ENCODE peak calls at places on chromosomes 13 and 19, in seven cellular contexts. One of them, this sample, is unnamed.

GRCh38 chr13:113927661-113928581 is 46.0 kb downstream of the C13orf46 start:
- DNase-seq in lower leg skin: peak
- DNase-seq in neural progenitor cell: no peak
- DNase-seq in foreskin fibroblast: peak
- DNase-seq in heart right ventricle: peak
- DNase-seq in brain microvascular endothelial cell: peak
- DNase-seq in IMR-90: peak
- DNase-seq in this sample: peak

GRCh38 chr13:96934889-96935490 is 59.3 kb downstream of the OXGR1 start:
- DNase-seq in lower leg skin: no peak
- DNase-seq in neural progenitor cell: no peak
- DNase-seq in foreskin fibroblast: no peak
- DNase-seq in heart right ventricle: no peak
- DNase-seq in brain microvascular endothelial cell: no peak
- DNase-seq in IMR-90: no peak
- DNase-seq in this sample: no peak

GRCh38 chr19:12035220-12036172 is at the start of gene ZNF433:
- DNase-seq in lower leg skin: peak
- DNase-seq in neural progenitor cell: peak
- DNase-seq in foreskin fibroblast: peak
- DNase-seq in heart right ventricle: peak
- DNase-seq in brain microvascular endothelial cell: peak
- DNase-seq in IMR-90: peak
- DNase-seq in this sample: peak

GRCh38 chr13:67278230-67278629 is 48.1 kb upstream of the PCDH9 start:
- DNase-seq in lower leg skin: no peak
- DNase-seq in neural progenitor cell: no peak
- DNase-seq in foreskin fibroblast: peak
- DNase-seq in heart right ventricle: no peak
- DNase-seq in brain microvascular endothelial cell: peak
- DNase-seq in IMR-90: peak
- DNase-seq in this sample: peak

GRCh38 chr13:111292710-111293485 is 27.5 kb upstream of the TEX29 start:
- DNase-seq in lower leg skin: no peak
- DNase-seq in neural progenitor cell: no peak
- DNase-seq in foreskin fibroblast: no peak
- DNase-seq in heart right ventricle: no peak
- DNase-seq in brain microvascular endothelial cell: no peak
- DNase-seq in IMR-90: no peak
- DNase-seq in this sample: no peak

GRCh38 chr19:2777952-2778683 is 5.0 kb downstream of the SGTA start:
- DNase-seq in lower leg skin: no peak
- DNase-seq in neural progenitor cell: no peak
- DNase-seq in foreskin fibroblast: no peak
- DNase-seq in heart right ventricle: no peak
- DNase-seq in brain microvascular endothelial cell: no peak
- DNase-seq in IMR-90: no peak
- DNase-seq in this sample: no peak

GRCh38 chr13:102091231-102091630 is 310.6 kb downstream of the FGF14 start:
- DNase-seq in lower leg skin: no peak
- DNase-seq in neural progenitor cell: peak
- DNase-seq in foreskin fibroblast: peak
- DNase-seq in heart right ventricle: no peak
- DNase-seq in brain microvascular endothelial cell: peak
- DNase-seq in IMR-90: no peak
- DNase-seq in this sample: no peak

GRCh38 chr13:32117696-32118095 is 86.1 kb downstream of the FRY start:
- DNase-seq in lower leg skin: no peak
- DNase-seq in neural progenitor cell: no peak
- DNase-seq in foreskin fibroblast: no peak
- DNase-seq in heart right ventricle: peak
- DNase-seq in brain microvascular endothelial cell: no peak
- DNase-seq in IMR-90: peak
- DNase-seq in this sample: no peak

GRCh38 chr13:44573071-44573470 is 3.1 kb downstream of the TSC22D1 start:
- DNase-seq in lower leg skin: no peak
- DNase-seq in neural progenitor cell: peak
- DNase-seq in foreskin fibroblast: no peak
- DNase-seq in heart right ventricle: no peak
- DNase-seq in brain microvascular endothelial cell: no peak
- DNase-seq in IMR-90: no peak
- DNase-seq in this sample: no peak
- H3K4me3 ChIP-seq in lower leg skin: no peak
- H3K4me3 ChIP-seq in neural progenitor cell: peak
- H3K4me3 ChIP-seq in foreskin fibroblast: peak
- H3K4me3 ChIP-seq in heart right ventricle: no peak
- H3K4me3 ChIP-seq in brain microvascular endothelial cell: peak
- H3K4me3 ChIP-seq in IMR-90: peak
- H3K4me3 ChIP-seq in this sample: no peak

GRCh38 chr19:18297308-18297707 is 15.9 kb upstream of the JUND start:
- DNase-seq in lower leg skin: no peak
- DNase-seq in neural progenitor cell: no peak
- DNase-seq in foreskin fibroblast: peak
- DNase-seq in heart right ventricle: no peak
- DNase-seq in brain microvascular endothelial cell: no peak
- DNase-seq in IMR-90: peak
- DNase-seq in this sample: peak
- TF ChIP-seq CTCF in lower leg skin: no peak
- TF ChIP-seq CTCF in neural progenitor cell: no peak
- TF ChIP-seq CTCF in foreskin fibroblast: no peak
- TF ChIP-seq CTCF in heart right ventricle: no peak
- TF ChIP-seq CTCF in brain microvascular endothelial cell: no peak
- TF ChIP-seq CTCF in IMR-90: no peak
- TF ChIP-seq CTCF in this sample: no peak

GRCh38 chr19:10625762-10626138 is 397 bp downstream of the SLC44A2 start:
- DNase-seq in lower leg skin: no peak
- DNase-seq in neural progenitor cell: peak
- DNase-seq in foreskin fibroblast: no peak
- DNase-seq in heart right ventricle: no peak
- DNase-seq in brain microvascular endothelial cell: no peak
- DNase-seq in IMR-90: no peak
- DNase-seq in this sample: no peak
- H3K4me3 ChIP-seq in lower leg skin: no peak
- H3K4me3 ChIP-seq in neural progenitor cell: peak
- H3K4me3 ChIP-seq in foreskin fibroblast: peak
- H3K4me3 ChIP-seq in heart right ventricle: peak
- H3K4me3 ChIP-seq in brain microvascular endothelial cell: peak
- H3K4me3 ChIP-seq in IMR-90: peak
- H3K4me3 ChIP-seq in this sample: peak

DNA sequence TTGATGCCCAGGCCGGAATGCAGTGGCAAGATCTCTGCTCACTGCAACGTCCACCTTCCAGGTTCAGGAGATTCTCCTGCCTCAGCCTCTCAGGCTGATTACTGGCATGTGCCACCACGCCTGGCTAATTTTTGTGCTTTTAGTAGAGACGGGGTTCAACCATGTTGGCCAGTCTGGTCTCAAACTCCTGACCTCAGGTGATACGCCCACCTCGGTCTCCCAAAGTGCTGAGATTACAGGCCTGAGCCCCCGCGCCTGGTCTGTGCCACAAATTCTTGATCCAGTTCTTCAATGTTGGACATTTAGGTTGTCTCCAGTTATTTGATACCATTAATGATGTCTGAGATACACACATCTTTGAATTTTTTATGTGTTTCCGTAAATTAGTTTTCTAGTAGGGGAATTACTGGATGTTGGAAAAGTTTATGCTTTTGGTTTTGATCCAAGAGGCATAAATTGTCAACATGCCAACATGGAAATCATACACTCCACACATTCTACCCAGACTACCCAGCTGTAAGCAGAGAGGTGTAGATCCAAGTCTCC is 525 bp upstream of the COG3 start:
- DNase-seq in lower leg skin: no peak
- DNase-seq in neural progenitor cell: no peak
- DNase-seq in foreskin fibroblast: no peak
- DNase-seq in heart right ventricle: peak
- DNase-seq in brain microvascular endothelial cell: no peak
- DNase-seq in IMR-90: no peak
- DNase-seq in this sample: no peak
- TF ChIP-seq CTCF in lower leg skin: no peak
- TF ChIP-seq CTCF in neural progenitor cell: no peak
- TF ChIP-seq CTCF in foreskin fibroblast: peak
- TF ChIP-seq CTCF in heart right ventricle: no peak
- TF ChIP-seq CTCF in brain microvascular endothelial cell: peak
- TF ChIP-seq CTCF in IMR-90: no peak
- TF ChIP-seq CTCF in this sample: peak

DNA sequence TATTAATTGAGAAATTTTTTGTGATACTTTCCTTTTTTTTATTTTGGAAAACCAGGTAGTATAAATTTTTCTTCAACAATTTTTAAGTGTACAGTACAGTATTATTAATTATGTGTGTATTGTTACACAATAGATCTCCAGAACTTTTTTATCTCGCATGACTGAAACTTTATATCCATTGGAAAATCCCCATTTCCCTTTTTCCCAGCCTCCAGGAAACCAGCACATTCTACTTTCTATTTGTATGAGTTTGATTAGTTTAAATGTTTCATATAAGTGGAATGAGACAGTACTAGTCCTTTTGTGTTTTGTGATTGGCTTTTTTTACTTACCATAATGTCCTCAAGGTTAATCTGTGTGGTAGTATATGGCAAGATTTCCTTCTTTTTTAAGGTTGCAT is 399.5 kb upstream of the ARGLU1 start:
- DNase-seq in lower leg skin: no peak
- DNase-seq in neural progenitor cell: no peak
- DNase-seq in foreskin fibroblast: no peak
- DNase-seq in heart right ventricle: no peak
- DNase-seq in brain microvascular endothelial cell: no peak
- DNase-seq in IMR-90: no peak
- DNase-seq in this sample: no peak
- H3K4me3 ChIP-seq in lower leg skin: no peak
- H3K4me3 ChIP-seq in neural progenitor cell: no peak
- H3K4me3 ChIP-seq in foreskin fibroblast: no peak
- H3K4me3 ChIP-seq in heart right ventricle: no peak
- H3K4me3 ChIP-seq in brain microvascular endothelial cell: no peak
- H3K4me3 ChIP-seq in IMR-90: no peak
- H3K4me3 ChIP-seq in this sample: no peak

DNA sequence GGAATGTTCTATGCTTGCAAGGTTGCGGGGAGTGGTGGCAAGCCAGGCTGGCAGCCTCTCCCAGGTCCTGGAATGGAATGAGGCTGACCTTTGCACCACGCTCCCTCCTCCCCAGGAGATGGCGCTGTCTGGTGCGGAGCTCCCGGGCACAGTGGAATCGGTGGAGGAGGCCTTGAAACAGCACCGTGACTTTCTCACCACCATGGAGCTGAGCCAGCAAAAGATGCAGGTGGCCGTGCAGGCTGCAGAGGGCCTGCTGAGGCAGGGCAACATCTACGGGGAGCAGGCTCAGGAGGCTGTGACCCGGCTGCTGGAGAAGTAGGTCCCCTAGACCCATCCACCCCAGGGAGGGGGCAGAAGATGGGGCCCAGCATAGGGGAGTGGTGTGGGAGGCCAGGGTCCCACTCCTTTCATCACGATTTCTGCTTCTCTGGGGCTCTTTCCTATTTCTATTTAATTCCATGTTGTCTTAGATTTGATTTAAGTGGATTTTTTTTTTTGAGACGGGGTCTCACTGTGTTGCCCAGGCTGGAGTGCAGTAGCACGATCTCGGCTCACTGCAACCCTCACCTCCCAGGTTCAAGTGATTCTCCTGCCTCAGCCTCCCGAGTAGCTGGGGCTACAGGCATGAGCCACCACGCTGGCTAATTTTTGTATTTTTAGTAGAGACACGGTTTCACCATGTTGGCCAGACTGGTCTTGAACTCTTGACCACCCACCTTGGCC is 53.2 kb upstream of the SHKBP1 start:
- DNase-seq in lower leg skin: peak
- DNase-seq in neural progenitor cell: peak
- DNase-seq in foreskin fibroblast: peak
- DNase-seq in heart right ventricle: peak
- DNase-seq in brain microvascular endothelial cell: peak
- DNase-seq in IMR-90: peak
- DNase-seq in this sample: peak
- TF ChIP-seq CTCF in lower leg skin: no peak
- TF ChIP-seq CTCF in neural progenitor cell: peak
- TF ChIP-seq CTCF in foreskin fibroblast: peak
- TF ChIP-seq CTCF in heart right ventricle: peak
- TF ChIP-seq CTCF in brain microvascular endothelial cell: peak
- TF ChIP-seq CTCF in IMR-90: peak
- TF ChIP-seq CTCF in this sample: peak

GRCh38 chr19:29843180-29844051 is 31.6 kb downstream of the CCNE1 start:
- DNase-seq in lower leg skin: peak
- DNase-seq in neural progenitor cell: peak
- DNase-seq in foreskin fibroblast: peak
- DNase-seq in heart right ventricle: peak
- DNase-seq in brain microvascular endothelial cell: peak
- DNase-seq in IMR-90: no peak
- DNase-seq in this sample: no peak
- H3K4me3 ChIP-seq in lower leg skin: no peak
- H3K4me3 ChIP-seq in neural progenitor cell: peak
- H3K4me3 ChIP-seq in foreskin fibroblast: peak
- H3K4me3 ChIP-seq in heart right ventricle: peak
- H3K4me3 ChIP-seq in brain microvascular endothelial cell: peak
- H3K4me3 ChIP-seq in IMR-90: no peak
- H3K4me3 ChIP-seq in this sample: peak